ENCODE peak calls at places on chromosomes 2 and 18, in seven cellular contexts. O, B, L, F, C, M and E are unnamed samples.

GRCh38 chr2:12107849-12108420 is 361.5 kb downstream of the LPIN1 start:
- DNase-seq in F (no peak), O (no peak), L (no peak), B (no peak), C (no peak), M (no peak), E (no peak)

GRCh38 chr2:170771049-170771937 is 1.1 kb downstream of the ERICH2 start:
- DNase-seq in M (no peak), F (no peak), C (no peak), B (peak), O (peak), L (peak), E (no peak)

GRCh38 chr2:1736997-1737480 is 7.3 kb downstream of the PXDN start:
- DNase-seq in B (no peak), C (no peak), O (no peak), F (no peak), M (no peak), L (peak), E (no peak)

GRCh38 chr2:85577386-85578242 is at the start of gene VAMP8:
- DNase-seq in C (no peak), F (no peak), B (peak), L (peak), O (peak), M (no peak), E (no peak)

GRCh38 chr2:19600506-19600905 is 242.1 kb upstream of the OSR1 start:
- DNase-seq in O (no peak), C (no peak), F (no peak), L (no peak), M (no peak), B (no peak), E (no peak)

GRCh38 chr2:70143314-70144150 is 47.3 kb downstream of the C2orf42 start:
- DNase-seq in M (no peak), O (peak), B (peak), F (no peak), L (peak), C (peak), E (no peak)

GRCh38 chr18:65091737-65092329 is 659.0 kb upstream of the CDH7 start:
- DNase-seq in C (no peak), M (no peak), F (no peak), O (peak), B (no peak), L (no peak), E (no peak)

GRCh38 chr2:100855084-100855483 is 35.1 kb downstream of the NPAS2 start:
- DNase-seq in F (no peak), M (no peak), L (no peak), B (no peak), C (no peak), O (no peak), E (no peak)

GRCh38 chr2:126887506-126887905 is 11.2 kb upstream of the TEX51 start:
- DNase-seq in L (no peak), M (no peak), F (no peak), B (no peak), O (no peak), C (no peak), E (peak)

GRCh38 chr18:1806884-1807615 is 764.3 kb downstream of the METTL4 start:
- DNase-seq in C (no peak), F (no peak), L (no peak), B (no peak), O (no peak), M (no peak), E (no peak)

GRCh38 chr2:65390134-65390533 is 42.3 kb downstream of the SPRED2 start:
- DNase-seq in B (peak), C (no peak), M (no peak), O (no peak), F (no peak), L (no peak), E (no peak)

GRCh38 chr2:182142062-182142461 is 156.4 kb downstream of the PPP1R1C start:
- DNase-seq in L (no peak), B (no peak), C (no peak), F (no peak), O (no peak), M (no peak), E (no peak)

GRCh38 chr2:207008105-207008990 is 69.0 kb downstream of the CPO start:
- DNase-seq in C (no peak), B (no peak), M (no peak), F (no peak), O (no peak), L (peak), E (no peak)

GRCh38 chr18:63979409-63979908 is 9.6 kb downstream of the SERPINB8 start:
- DNase-seq in L (peak), F (peak), C (no peak), B (no peak), M (no peak), O (peak), E (no peak)

GRCh38 chr2:179800776-179801175 is 60.6 kb downstream of the ZNF385B start:
- DNase-seq in L (no peak), O (no peak), F (no peak), M (no peak), B (no peak), C (no peak), E (no peak)

GRCh38 chr18:63762518-63762917 is 12.7 kb upstream of the SERPINB7 start:
- DNase-seq in B (no peak), O (no peak), F (no peak), C (no peak), M (no peak), L (no peak), E (no peak)

GRCh38 chr18:76727589-76727988 is 94.8 kb upstream of the ZNF236 start:
- DNase-seq in L (no peak), M (no peak), B (no peak), C (no peak), F (no peak), O (no peak), E (no peak)

GRCh38 chr2:59076079-59076619 is 835.0 kb upstream of the FANCL start:
- DNase-seq in C (no peak), F (no peak), O (peak), L (no peak), M (no peak), B (no peak), E (no peak)

GRCh38 chr2:236298924-236299475 is 34.8 kb upstream of the ASB18 start:
- DNase-seq in F (no peak), L (no peak), M (no peak), O (no peak), B (no peak), C (no peak), E (no peak)

GRCh38 chr2:159153463-159153862 is 133.0 kb downstream of the WDSUB1 start:
- DNase-seq in B (no peak), L (no peak), F (no peak), O (no peak), C (no peak), M (no peak), E (no peak)
- TF ChIP-seq POLR2A in B (no peak), L (no peak), F (no peak), O (no peak), C (no peak), M (no peak), E (no peak)

DNA sequence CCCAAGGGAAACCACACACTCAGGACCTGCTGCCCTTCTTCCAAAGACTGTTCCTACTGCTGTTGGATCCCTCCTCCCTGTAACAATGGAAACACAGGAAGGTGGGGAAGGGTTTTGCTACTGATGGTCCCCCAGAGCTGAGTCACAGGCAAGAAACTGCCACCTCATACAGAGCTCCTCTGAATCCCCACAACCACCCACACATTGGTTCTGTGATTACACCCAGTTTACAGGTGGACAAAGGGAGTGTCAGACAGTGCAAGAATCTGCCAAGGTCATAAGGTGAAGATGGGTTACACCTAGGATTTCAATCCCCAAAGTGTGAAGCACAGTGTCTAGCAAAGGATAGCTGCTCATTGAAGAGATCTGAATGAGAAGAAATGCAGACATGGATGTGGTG is 141.7 kb upstream of the LMAN1 start:
- DNase-seq in F (no peak), B (no peak), O (no peak), M (no peak), L (no peak), C (no peak), E (no peak)
- H3K27ac ChIP-seq in F (no peak), B (no peak), O (no peak), M (no peak), L (no peak), C (no peak), E (no peak)

GRCh38 chr18:33316146-33316587 is 124.4 kb downstream of the CCDC178 start:
- DNase-seq in M (no peak), B (no peak), L (no peak), O (no peak), F (no peak), C (no peak), E (no peak)
- TF ChIP-seq CTCF in M (no peak), B (no peak), L (no peak), O (peak), F (no peak), C (no peak), E (no peak)

DNA sequence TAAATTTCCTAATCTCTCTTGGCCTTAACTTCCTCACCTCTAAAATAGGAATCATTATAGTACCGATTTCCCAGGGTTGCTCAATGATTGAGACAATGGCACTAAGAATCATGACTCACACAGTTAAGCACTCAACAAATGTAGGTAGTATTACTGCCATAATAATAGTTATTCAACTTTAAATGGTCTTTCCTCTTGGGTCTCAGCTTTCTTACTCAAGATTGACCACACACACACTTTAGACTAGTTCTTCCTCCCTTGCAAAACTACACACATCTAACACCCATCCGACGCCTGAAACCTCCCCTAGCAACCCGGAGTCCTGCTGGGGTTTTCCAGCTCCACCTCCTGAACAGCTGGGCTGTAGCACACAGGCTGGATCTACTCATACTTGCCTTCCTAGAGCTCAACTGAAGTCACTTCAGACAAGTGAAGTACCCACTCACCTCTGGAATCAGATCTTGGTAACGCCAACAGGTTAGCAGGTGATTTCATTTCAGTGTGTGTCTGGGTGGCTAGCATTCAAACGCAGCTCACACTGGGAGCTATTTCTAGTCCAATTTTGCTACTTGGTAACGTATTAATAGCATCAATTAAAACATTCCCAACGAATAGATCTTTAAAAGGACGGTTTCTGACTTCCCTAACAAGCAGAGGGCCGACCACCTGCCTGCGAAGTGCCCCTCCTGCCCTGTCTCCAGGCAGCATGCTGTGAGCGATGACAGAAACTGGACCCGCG is 1.2 kb downstream of the UXS1 start:
- DNase-seq in O (peak), B (no peak), F (no peak), C (no peak), L (no peak), M (no peak), E (no peak)
- TF ChIP-seq POLR2A in O (no peak), B (no peak), F (no peak), C (no peak), L (no peak), M (peak), E (no peak)

DNA sequence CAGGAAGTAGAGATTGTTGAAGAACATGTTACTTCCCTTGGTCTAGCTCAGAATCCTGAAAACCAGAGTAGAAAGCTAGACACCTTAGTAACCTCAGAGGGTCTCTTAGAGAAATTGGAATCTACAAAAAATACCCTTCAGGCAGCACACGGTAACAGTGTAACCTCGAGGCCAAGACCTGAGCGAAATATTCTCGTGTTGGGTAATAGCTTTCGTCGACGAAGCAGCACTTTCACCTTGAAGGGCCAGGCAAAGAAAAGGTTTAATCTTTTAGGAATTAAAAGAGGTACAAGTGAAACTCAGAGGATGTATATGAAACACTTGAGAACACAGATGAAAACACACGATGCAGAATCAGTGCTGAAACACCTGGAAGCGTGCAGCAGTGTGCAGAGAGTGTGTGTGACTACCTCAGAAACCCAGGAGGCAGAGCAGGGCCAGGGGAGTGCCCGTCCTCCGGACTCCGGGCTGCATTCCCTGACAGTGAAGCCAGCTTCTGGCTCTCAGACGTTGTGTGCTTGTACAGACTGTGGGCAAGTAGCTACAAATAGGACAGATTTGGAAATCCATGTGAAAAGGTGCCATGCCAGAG is 34.5 kb downstream of the ZNF407 start:
- DNase-seq in C (no peak), B (no peak), M (no peak), L (no peak), O (no peak), F (no peak), E (no peak)
- H3K27ac ChIP-seq in C (no peak), B (peak), M (no peak), L (no peak), O (no peak), F (no peak), E (no peak)

DNA sequence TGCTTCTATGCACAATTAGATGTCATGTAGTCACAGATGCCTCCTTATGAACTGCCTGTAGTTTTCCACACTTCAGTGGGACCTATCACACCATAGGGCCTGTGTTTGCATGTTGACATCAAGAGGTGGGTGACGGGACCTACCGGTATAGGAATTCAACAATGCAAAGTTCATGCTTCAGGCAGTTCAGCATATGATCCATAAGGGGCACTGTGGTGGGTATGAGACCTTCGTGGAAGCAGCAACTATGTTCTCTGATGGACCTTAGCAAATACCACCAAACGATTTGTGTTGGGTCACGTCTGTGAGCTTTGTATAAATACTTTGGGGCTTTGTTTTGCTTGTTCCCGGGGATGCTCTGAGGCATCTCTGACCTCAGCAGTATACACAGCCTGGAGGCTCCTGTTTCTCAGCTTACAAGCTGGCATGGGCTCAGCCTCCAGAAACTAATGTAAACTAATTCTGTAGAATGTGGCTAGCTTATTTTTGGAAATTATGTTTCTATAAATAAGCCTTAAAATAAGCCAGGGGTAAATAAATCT is 111.6 kb downstream of the DTNA start:
- DNase-seq in M (no peak), O (peak), C (no peak), B (no peak), L (no peak), F (no peak), E (no peak)
- TF ChIP-seq CTCF in M (no peak), O (no peak), C (no peak), B (no peak), L (no peak), F (no peak), E (no peak)

DNA sequence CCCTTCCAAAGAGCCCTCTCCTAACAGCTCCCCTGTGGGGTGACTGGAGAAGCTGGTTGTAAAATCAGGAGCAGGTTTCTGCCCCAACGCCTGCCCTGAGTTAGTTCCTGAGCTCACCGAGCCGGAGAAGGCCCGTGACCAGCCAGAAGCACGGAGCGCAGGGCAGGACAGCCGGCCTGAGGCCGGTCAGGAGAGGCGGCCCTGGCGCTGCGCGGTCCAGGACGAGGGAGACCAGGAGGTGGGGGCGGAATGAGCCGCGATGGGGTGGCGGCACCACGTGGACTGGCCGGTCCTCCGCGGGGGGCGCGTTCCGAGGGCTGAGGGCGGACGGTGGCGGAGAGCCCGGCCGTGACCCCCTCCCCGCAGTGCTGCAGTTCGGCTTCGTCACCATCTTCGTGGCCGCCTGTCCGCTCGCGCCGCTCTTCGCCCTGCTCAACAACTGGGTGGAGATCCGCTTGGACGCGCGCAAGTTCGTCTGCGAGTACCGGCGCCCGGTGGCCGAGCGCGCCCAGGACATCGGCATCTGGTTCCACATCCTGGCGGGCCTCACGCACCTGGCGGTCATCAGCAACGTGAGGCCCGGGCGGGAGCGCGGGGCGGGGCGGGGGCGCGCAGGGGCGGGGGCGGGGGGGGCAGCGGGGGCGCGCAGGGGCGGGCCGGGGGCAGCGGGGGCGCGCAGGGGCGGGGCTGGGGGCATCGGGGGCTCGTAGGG is 29.0 kb downstream of the ANO7 start:
- DNase-seq in B (peak), M (no peak), L (peak), C (peak), O (peak), F (peak), E (no peak)
- TF ChIP-seq POLR2A in B (no peak), M (no peak), L (no peak), C (peak), O (peak), F (no peak), E (no peak)

DNA sequence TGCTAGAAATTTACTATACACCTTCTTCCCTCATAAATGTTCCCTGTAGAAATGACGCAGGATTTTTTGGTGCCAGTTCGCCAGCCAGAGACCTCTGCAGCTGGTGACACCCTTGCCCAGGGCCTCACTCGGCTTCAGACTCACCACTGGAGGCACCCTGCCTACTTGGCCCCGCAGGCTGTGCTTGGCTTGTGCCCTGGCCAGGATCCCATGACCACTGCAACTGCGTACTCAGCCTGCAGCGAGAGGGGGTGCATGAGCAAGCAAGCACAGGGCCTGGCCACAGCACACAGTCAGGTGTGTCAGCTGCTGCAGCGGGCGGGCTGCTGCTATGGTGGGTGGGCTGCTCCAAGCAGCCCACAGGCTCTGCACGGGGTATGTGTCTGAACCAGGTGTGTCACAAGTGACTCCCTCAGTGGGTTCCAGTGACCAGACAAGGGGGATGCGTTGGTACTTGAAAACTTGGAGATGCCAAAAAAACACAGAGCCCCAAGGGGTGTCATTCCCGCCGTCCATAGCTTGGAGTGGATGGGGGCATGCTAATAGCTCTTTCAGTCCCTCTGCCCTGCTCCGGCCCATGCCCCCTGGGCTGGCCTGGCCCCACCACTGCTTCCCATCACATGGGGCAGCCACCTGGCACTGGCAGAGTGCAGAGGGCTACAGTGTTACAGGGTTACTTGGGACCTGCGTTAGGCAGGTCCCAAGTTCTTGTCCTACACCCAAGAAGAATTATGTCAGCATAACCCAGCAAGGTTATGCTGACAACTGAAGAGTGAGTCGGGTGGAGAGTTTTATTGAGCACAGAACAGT is 46.6 kb upstream of the TANC1 start:
- DNase-seq in O (no peak), B (no peak), F (no peak), C (no peak), L (no peak), M (no peak), E (no peak)
- H3K27ac ChIP-seq in O (no peak), B (no peak), F (no peak), C (no peak), L (no peak), M (no peak), E (no peak)

GRCh38 chr18:58901143-58901542 is 36.5 kb downstream of the ZNF532 start:
- DNase-seq in F (no peak), M (no peak), L (no peak), B (no peak), C (no peak), O (no peak), E (no peak)

GRCh38 chr18:58903533-58903932 is 38.9 kb downstream of the ZNF532 start:
- DNase-seq in M (no peak), B (no peak), L (no peak), C (no peak), F (no peak), O (no peak), E (no peak)

GRCh38 chr18:58900015-58900649 is 35.5 kb downstream of the ZNF532 start:
- DNase-seq in M (no peak), O (no peak), B (no peak), F (no peak), L (no peak), C (no peak), E (no peak)

GRCh38 chr18:58898427-58898826 is 33.8 kb downstream of the ZNF532 start:
- DNase-seq in F (no peak), C (no peak), B (no peak), M (no peak), O (no peak), L (no peak), E (no peak)

GRCh38 chr18:58901783-58902182 is 37.1 kb downstream of the ZNF532 start:
- DNase-seq in O (no peak), L (no peak), B (no peak), C (no peak), F (no peak), M (no peak), E (no peak)
- TF ChIP-seq CTCF in O (no peak), L (no peak), B (no peak), C (no peak), F (no peak), M (no peak), E (no peak)